ENCODE peak calls at places on chromosomes 11 and 22, in eight cellular contexts. Y, Q, T, K, X, A, U and V are unnamed samples.

GRCh38 chr22:49966716-49967332 is 6.3 kb downstream of the PIM3 start:
- DNase-seq in Y (no peak), Q (no peak), T (no peak), K (peak), X (peak), A (peak), U (no peak), V (peak)

GRCh38 chr11:100863080-100863581 is 176.0 kb downstream of the ARHGAP42 start:
- DNase-seq in Y (no peak), Q (peak), T (peak), K (no peak), X (peak), A (no peak), U (peak), V (peak)

GRCh38 chr11:49208006-49208721 is at the start of gene FOLH1:
- DNase-seq in Y (no peak), Q (peak), T (peak), K (no peak), X (no peak), A (no peak), U (peak), V (peak)

GRCh38 chr22:33325232-33326004 is 267.2 kb upstream of the SYN3 start:
- DNase-seq in Y (no peak), Q (no peak), T (no peak), K (no peak), X (no peak), A (no peak), U (peak), V (no peak)

GRCh38 chr22:21443735-21444421 is 23.3 kb upstream of the TMEM191C start:
- DNase-seq in Y (no peak), Q (no peak), T (no peak), K (peak), X (no peak), A (peak), U (no peak), V (no peak)

GRCh38 chr11:119479685-119480275 is 56.8 kb upstream of the THY1 start:
- DNase-seq in Y (peak), Q (peak), T (peak), K (no peak), X (no peak), A (peak), U (peak), V (no peak)

GRCh38 chr11:37595845-37596244 is 997.8 kb upstream of the RAG2 start:
- DNase-seq in Y (no peak), Q (no peak), T (no peak), K (no peak), X (no peak), A (no peak), U (peak), V (no peak)

GRCh38 chr11:110463153-110463552 is 33.4 kb downstream of the FDX1 start:
- DNase-seq in Y (no peak), Q (peak), T (peak), K (peak), X (peak), A (peak), U (peak), V (peak)

GRCh38 chr11:13834463-13834862 is 128.1 kb upstream of the SPON1 start:
- DNase-seq in Y (no peak), Q (no peak), T (no peak), K (no peak), X (no peak), A (no peak), U (no peak), V (no peak)

GRCh38 chr11:99739464-99740089 is 718.8 kb downstream of the CNTN5 start:
- DNase-seq in Y (no peak), Q (peak), T (peak), K (no peak), X (peak), A (no peak), U (peak), V (no peak)

GRCh38 chr11:58164990-58165389 is 23.9 kb upstream of the OR9Q2 start:
- DNase-seq in Y (no peak), Q (no peak), T (no peak), K (no peak), X (no peak), A (no peak), U (no peak), V (no peak)

GRCh38 chr11:8810331-8811301 is 100.4 kb upstream of the AKIP1 start:
- DNase-seq in Y (no peak), Q (peak), T (peak), K (no peak), X (peak), A (peak), U (peak), V (peak)

GRCh38 chr11:47342854-47343253 is 9.6 kb downstream of the MYBPC3 start:
- DNase-seq in Y (no peak), Q (no peak), T (no peak), K (no peak), X (no peak), A (no peak), U (no peak), V (peak)

GRCh38 chr22:43006016-43006505 is 8.9 kb downstream of the PACSIN2 start:
- DNase-seq in Y (no peak), Q (no peak), T (no peak), K (no peak), X (no peak), A (no peak), U (no peak), V (no peak)

GRCh38 chr22:30890689-30891442 is 77.7 kb downstream of the MORC2 start:
- DNase-seq in Y (no peak), Q (peak), T (peak), K (peak), X (peak), A (peak), U (peak), V (no peak)

GRCh38 chr11:47569646-47570045 is 4.2 kb downstream of the PTPMT1 start:
- DNase-seq in Y (no peak), Q (no peak), T (no peak), K (no peak), X (no peak), A (no peak), U (no peak), V (no peak)

GRCh38 chr22:50700387-50701075 is 27.9 kb downstream of the SHANK3 start:
- DNase-seq in Y (no peak), Q (no peak), T (peak), K (no peak), X (no peak), A (no peak), U (no peak), V (peak)

GRCh38 chr11:117809236-117810055 is 12.4 kb upstream of the DSCAML1 start:
- DNase-seq in Y (no peak), Q (peak), T (peak), K (no peak), X (peak), A (no peak), U (peak), V (peak)

GRCh38 chr11:108616549-108616948 is 23.0 kb upstream of the EXPH5 start:
- DNase-seq in Y (no peak), Q (peak), T (peak), K (no peak), X (peak), A (no peak), U (peak), V (no peak)

GRCh38 chr11:13465909-13466371 is 2.9 kb upstream of the BTBD10 start:
- DNase-seq in Y (no peak), Q (peak), T (peak), K (peak), X (peak), A (no peak), U (peak), V (no peak)

GRCh38 chr11:62665630-62666258 is 632 bp downstream of the CSKMT start:
- DNase-seq in Y (peak), Q (peak), T (peak), K (peak), X (peak), A (peak), U (no peak), V (no peak)

GRCh38 chr11:69442807-69443137 is 38.7 kb upstream of the LINC01488 start:
- DNase-seq in Y (no peak), Q (peak), T (peak), K (no peak), X (peak), A (peak), U (peak), V (peak)

GRCh38 chr11:124745270-124745834 is 5.6 kb downstream of the NRGN start:
- DNase-seq in Y (no peak), Q (no peak), T (no peak), K (no peak), X (no peak), A (no peak), U (no peak), V (no peak)

GRCh38 chr11:134951305-134951700 is 539.3 kb upstream of the B3GAT1 start:
- DNase-seq in Y (peak), Q (peak), T (peak), K (no peak), X (peak), A (peak), U (peak), V (no peak)

GRCh38 chr11:5837695-5838094 is 4.0 kb downstream of the OR52E6 start:
- DNase-seq in Y (no peak), Q (no peak), T (no peak), K (no peak), X (no peak), A (no peak), U (no peak), V (no peak)

GRCh38 chr11:31045335-31045734 is 324.2 kb downstream of the DCDC1 start:
- DNase-seq in Y (no peak), Q (peak), T (peak), K (no peak), X (no peak), A (no peak), U (peak), V (no peak)

GRCh38 chr11:31763296-31763695 is 47.8 kb downstream of the PAX6 start:
- DNase-seq in Y (no peak), Q (no peak), T (no peak), K (no peak), X (no peak), A (no peak), U (no peak), V (no peak)

GRCh38 chr11:39570526-39570925 is 1888.9 kb downstream of the LRRC4C start:
- DNase-seq in Y (no peak), Q (no peak), T (no peak), K (no peak), X (peak), A (no peak), U (no peak), V (no peak)

GRCh38 chr11:126101241-126101929 is 38.7 kb upstream of the CDON start:
- DNase-seq in Y (no peak), Q (no peak), T (no peak), K (no peak), X (no peak), A (no peak), U (no peak), V (no peak)

GRCh38 chr22:24137595-24137994 is 43.7 kb upstream of the SUSD2 start:
- DNase-seq in Y (no peak), Q (peak), T (peak), K (no peak), X (peak), A (no peak), U (no peak), V (no peak)

GRCh38 chr11:131495417-131495816 is 125.0 kb downstream of the NTM start:
- DNase-seq in Y (no peak), Q (no peak), T (no peak), K (no peak), X (no peak), A (no peak), U (no peak), V (peak)

GRCh38 chr11:128285313-128285712 is 302.0 kb downstream of the ETS1 start:
- DNase-seq in Y (no peak), Q (no peak), T (no peak), K (no peak), X (no peak), A (no peak), U (no peak), V (no peak)
- H3K4me3 ChIP-seq in Y (no peak), Q (no peak), T (no peak), K (no peak), X (no peak), A (no peak), U (no peak), V (no peak)

GRCh38 chr22:48490513-48491411 is 1336.9 kb downstream of the BRD1 start:
- DNase-seq in Y (no peak), Q (no peak), T (no peak), K (no peak), X (no peak), A (peak), U (no peak), V (no peak)
- H3K4me3 ChIP-seq in Y (peak), Q (no peak), T (no peak), K (no peak), X (peak), A (no peak), U (no peak), V (no peak)

GRCh38 chr11:92852203-92852602 is 117.2 kb upstream of the MTNR1B start:
- DNase-seq in Y (no peak), Q (no peak), T (no peak), K (no peak), X (no peak), A (no peak), U (no peak), V (no peak)
- H3K4me3 ChIP-seq in Y (no peak), Q (no peak), T (no peak), K (no peak), X (no peak), A (no peak), U (no peak), V (no peak)

GRCh38 chr11:65575568-65576231 is at the start of gene EHBP1L1:
- DNase-seq in Y (no peak), Q (peak), T (peak), K (peak), X (peak), A (peak), U (peak), V (peak)

GRCh38 chr11:65576232-65576866 is 496 bp downstream of the EHBP1L1 start:
- DNase-seq in Y (no peak), Q (no peak), T (no peak), K (peak), X (no peak), A (no peak), U (no peak), V (no peak)

GRCh38 chr11:65577756-65578109 is 1.9 kb downstream of the EHBP1L1 start:
- DNase-seq in Y (no peak), Q (no peak), T (no peak), K (no peak), X (no peak), A (no peak), U (no peak), V (no peak)

GRCh38 chr11:65578134-65578533 is 2.3 kb downstream of the EHBP1L1 start:
- DNase-seq in Y (no peak), Q (no peak), T (no peak), K (no peak), X (no peak), A (no peak), U (no peak), V (no peak)

DNA sequence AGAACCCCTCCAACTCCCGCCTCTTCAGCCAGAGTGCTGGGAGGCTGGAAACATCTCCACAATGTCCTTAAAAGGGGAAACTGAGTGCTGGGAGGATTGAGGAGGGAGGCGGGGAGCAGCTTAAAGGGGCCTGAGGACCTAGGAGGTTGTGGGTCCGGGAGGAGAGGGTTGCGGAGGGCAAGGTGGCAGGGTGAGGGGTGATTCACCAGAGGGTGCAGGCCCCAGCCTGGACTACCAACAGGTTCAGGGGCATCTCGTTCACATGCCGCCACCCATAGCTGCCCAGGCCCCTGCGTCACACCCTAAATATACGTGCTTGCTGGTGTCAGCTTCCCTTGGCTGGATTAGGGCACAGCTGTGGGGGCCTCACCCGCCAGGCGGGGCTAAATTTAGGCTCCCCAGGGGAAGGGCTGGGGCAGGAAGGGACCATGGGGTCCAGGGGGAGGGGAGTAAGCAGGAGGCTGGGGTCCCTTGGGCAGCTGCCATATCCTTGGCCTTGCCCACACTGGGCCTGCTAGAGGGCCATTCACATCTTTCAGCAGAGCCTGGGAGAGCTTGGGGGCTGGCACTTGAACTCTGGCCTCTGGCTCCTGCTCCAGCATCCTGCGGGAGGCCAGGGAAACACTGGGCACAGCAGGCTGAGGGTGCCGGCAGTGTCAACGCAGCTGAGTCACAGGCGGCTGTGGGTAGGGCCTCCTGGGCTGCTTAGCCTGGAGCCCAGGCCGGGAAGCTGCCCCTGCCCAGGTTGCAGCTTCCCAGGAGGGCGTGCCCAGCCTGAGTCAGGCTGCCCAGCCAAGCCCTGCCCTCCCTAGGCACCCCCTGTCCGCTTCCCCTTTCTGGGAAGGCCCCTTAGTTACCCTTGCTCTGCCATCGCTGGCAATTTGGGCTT is 1.3 kb downstream of the EHBP1L1 start:
- DNase-seq in Y (no peak), Q (peak), T (peak), K (no peak), X (peak), A (peak), U (peak), V (peak)
- H3K4me3 ChIP-seq in Y (peak), Q (peak), T (peak), K (peak), X (peak), A (peak), U (peak), V (peak)

GRCh38 chr11:65854871-65855837 is 2.8 kb downstream of the CFL1 start:
- DNase-seq in Y (no peak), Q (no peak), T (no peak), K (peak), X (no peak), A (peak), U (no peak), V (no peak)

GRCh38 chr11:65854161-65854592 is 3.8 kb downstream of the CFL1 start:
- DNase-seq in Y (no peak), Q (no peak), T (no peak), K (peak), X (no peak), A (peak), U (no peak), V (no peak)

GRCh38 chr11:65857500-65858353 is at the start of gene CFL1:
- DNase-seq in Y (peak), Q (peak), T (peak), K (peak), X (peak), A (peak), U (peak), V (peak)

GRCh38 chr11:65856689-65857499 is 1.1 kb downstream of the CFL1 start:
- DNase-seq in Y (peak), Q (peak), T (peak), K (peak), X (peak), A (peak), U (peak), V (peak)

DNA sequence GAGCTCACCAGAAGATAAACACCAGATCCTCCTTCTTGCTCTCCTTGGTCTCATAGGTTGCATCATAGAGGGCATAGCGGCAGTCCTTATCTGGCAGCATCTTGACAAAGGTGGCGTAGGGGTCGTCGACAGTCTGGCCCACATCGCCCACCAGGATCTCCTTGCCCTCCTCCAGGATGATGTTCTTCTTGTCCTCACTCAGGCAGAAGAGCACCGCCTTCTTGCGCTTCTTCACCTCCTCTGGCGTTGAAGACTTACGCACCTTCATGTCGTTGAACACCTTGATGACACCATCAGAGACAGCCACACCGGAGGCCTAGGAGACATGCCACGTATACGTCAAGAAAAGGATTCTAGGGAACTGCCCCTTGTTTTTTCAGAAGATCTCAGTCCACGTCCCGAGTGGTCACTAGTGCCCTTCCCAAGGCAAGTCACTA is 2.0 kb downstream of the CFL1 start:
- DNase-seq in Y (no peak), Q (no peak), T (no peak), K (peak), X (no peak), A (peak), U (no peak), V (no peak)
- H3K4me3 ChIP-seq in Y (peak), Q (peak), T (peak), K (peak), X (peak), A (peak), U (no peak), V (peak)